ENCODE peak calls at places on chromosomes 3 and 15, in eight cellular contexts. One of them, this sample, is unnamed.

GRCh38 chr3:60114191-60114590 is 1064.4 kb upstream of the CFAP20DC start:
- DNase-seq in neural crest cell: no peak
- DNase-seq in stimulated activated CD8-positive, alpha-beta memory T cell treated with anti-CD3 and anti-CD28 coated beads, Interleukin-4, amount 100 ng/mL, for 4 hours: no peak
- DNase-seq in HTR-8/SVneo: no peak
- DNase-seq in G401: no peak
- DNase-seq in erythroblast: no peak
- DNase-seq in activated gamma-delta T cell treated with Interleukin-2 at 50 U/mL for 16 hours: no peak
- DNase-seq in effector memory CD4-positive, alpha-beta T cell: no peak
- DNase-seq in this sample: no peak

GRCh38 chr3:108159128-108159527 is 63.1 kb downstream of the IFT57 start:
- DNase-seq in HTR-8/SVneo: no peak
- DNase-seq in activated gamma-delta T cell treated with Interleukin-2 at 50 U/mL for 16 hours: no peak
- DNase-seq in G401: no peak
- DNase-seq in effector memory CD4-positive, alpha-beta T cell: no peak
- DNase-seq in neural crest cell: no peak
- DNase-seq in erythroblast: no peak
- DNase-seq in stimulated activated CD8-positive, alpha-beta memory T cell treated with anti-CD3 and anti-CD28 coated beads, Interleukin-4, amount 100 ng/mL, for 4 hours: no peak
- DNase-seq in this sample: no peak

GRCh38 chr3:159882784-159883779 is 105.6 kb upstream of the IL12A start:
- DNase-seq in effector memory CD4-positive, alpha-beta T cell: no peak
- DNase-seq in HTR-8/SVneo: peak
- DNase-seq in activated gamma-delta T cell treated with Interleukin-2 at 50 U/mL for 16 hours: no peak
- DNase-seq in stimulated activated CD8-positive, alpha-beta memory T cell treated with anti-CD3 and anti-CD28 coated beads, Interleukin-4, amount 100 ng/mL, for 4 hours: no peak
- DNase-seq in erythroblast: no peak
- DNase-seq in G401: peak
- DNase-seq in neural crest cell: no peak
- DNase-seq in this sample: no peak

GRCh38 chr15:88161636-88162035 is 94.9 kb downstream of the NTRK3 start:
- DNase-seq in G401: no peak
- DNase-seq in neural crest cell: no peak
- DNase-seq in HTR-8/SVneo: no peak
- DNase-seq in activated gamma-delta T cell treated with Interleukin-2 at 50 U/mL for 16 hours: no peak
- DNase-seq in stimulated activated CD8-positive, alpha-beta memory T cell treated with anti-CD3 and anti-CD28 coated beads, Interleukin-4, amount 100 ng/mL, for 4 hours: no peak
- DNase-seq in erythroblast: no peak
- DNase-seq in effector memory CD4-positive, alpha-beta T cell: no peak
- DNase-seq in this sample: no peak

GRCh38 chr15:72521682-72522081 is 47.6 kb downstream of the ARIH1 start:
- DNase-seq in stimulated activated CD8-positive, alpha-beta memory T cell treated with anti-CD3 and anti-CD28 coated beads, Interleukin-4, amount 100 ng/mL, for 4 hours: no peak
- DNase-seq in G401: no peak
- DNase-seq in erythroblast: peak
- DNase-seq in HTR-8/SVneo: no peak
- DNase-seq in effector memory CD4-positive, alpha-beta T cell: no peak
- DNase-seq in neural crest cell: no peak
- DNase-seq in activated gamma-delta T cell treated with Interleukin-2 at 50 U/mL for 16 hours: no peak
- DNase-seq in this sample: no peak

GRCh38 chr15:40828447-40829036 is at the start of gene PPP1R14D:
- DNase-seq in G401: no peak
- DNase-seq in effector memory CD4-positive, alpha-beta T cell: no peak
- DNase-seq in stimulated activated CD8-positive, alpha-beta memory T cell treated with anti-CD3 and anti-CD28 coated beads, Interleukin-4, amount 100 ng/mL, for 4 hours: no peak
- DNase-seq in HTR-8/SVneo: no peak
- DNase-seq in erythroblast: no peak
- DNase-seq in activated gamma-delta T cell treated with Interleukin-2 at 50 U/mL for 16 hours: no peak
- DNase-seq in neural crest cell: no peak
- DNase-seq in this sample: no peak

GRCh38 chr3:77259701-77260100 is 219.8 kb downstream of the ROBO2 start:
- DNase-seq in G401: no peak
- DNase-seq in effector memory CD4-positive, alpha-beta T cell: no peak
- DNase-seq in activated gamma-delta T cell treated with Interleukin-2 at 50 U/mL for 16 hours: no peak
- DNase-seq in HTR-8/SVneo: no peak
- DNase-seq in stimulated activated CD8-positive, alpha-beta memory T cell treated with anti-CD3 and anti-CD28 coated beads, Interleukin-4, amount 100 ng/mL, for 4 hours: no peak
- DNase-seq in erythroblast: no peak
- DNase-seq in neural crest cell: no peak
- DNase-seq in this sample: no peak

GRCh38 chr3:130395916-130396315 is 50.4 kb downstream of the COL6A5 start:
- DNase-seq in erythroblast: no peak
- DNase-seq in G401: no peak
- DNase-seq in effector memory CD4-positive, alpha-beta T cell: no peak
- DNase-seq in HTR-8/SVneo: no peak
- DNase-seq in activated gamma-delta T cell treated with Interleukin-2 at 50 U/mL for 16 hours: no peak
- DNase-seq in stimulated activated CD8-positive, alpha-beta memory T cell treated with anti-CD3 and anti-CD28 coated beads, Interleukin-4, amount 100 ng/mL, for 4 hours: no peak
- DNase-seq in neural crest cell: no peak
- DNase-seq in this sample: no peak

GRCh38 chr3:193452338-193452737 is 73.8 kb upstream of the ATP13A5 start:
- DNase-seq in activated gamma-delta T cell treated with Interleukin-2 at 50 U/mL for 16 hours: no peak
- DNase-seq in HTR-8/SVneo: peak
- DNase-seq in erythroblast: no peak
- DNase-seq in neural crest cell: no peak
- DNase-seq in stimulated activated CD8-positive, alpha-beta memory T cell treated with anti-CD3 and anti-CD28 coated beads, Interleukin-4, amount 100 ng/mL, for 4 hours: no peak
- DNase-seq in effector memory CD4-positive, alpha-beta T cell: no peak
- DNase-seq in G401: no peak
- DNase-seq in this sample: no peak

GRCh38 chr3:105835606-105836005 is 33.2 kb downstream of the CBLB start:
- DNase-seq in effector memory CD4-positive, alpha-beta T cell: no peak
- DNase-seq in erythroblast: no peak
- DNase-seq in activated gamma-delta T cell treated with Interleukin-2 at 50 U/mL for 16 hours: no peak
- DNase-seq in stimulated activated CD8-positive, alpha-beta memory T cell treated with anti-CD3 and anti-CD28 coated beads, Interleukin-4, amount 100 ng/mL, for 4 hours: no peak
- DNase-seq in neural crest cell: no peak
- DNase-seq in G401: peak
- DNase-seq in HTR-8/SVneo: peak
- DNase-seq in this sample: no peak

GRCh38 chr3:3333571-3333970 is 154.1 kb upstream of the CRBN start:
- DNase-seq in HTR-8/SVneo: no peak
- DNase-seq in effector memory CD4-positive, alpha-beta T cell: no peak
- DNase-seq in activated gamma-delta T cell treated with Interleukin-2 at 50 U/mL for 16 hours: no peak
- DNase-seq in stimulated activated CD8-positive, alpha-beta memory T cell treated with anti-CD3 and anti-CD28 coated beads, Interleukin-4, amount 100 ng/mL, for 4 hours: no peak
- DNase-seq in G401: no peak
- DNase-seq in erythroblast: no peak
- DNase-seq in neural crest cell: no peak
- DNase-seq in this sample: no peak

GRCh38 chr3:143901105-143901504 is 52.8 kb upstream of the SLC9A9 start:
- DNase-seq in effector memory CD4-positive, alpha-beta T cell: no peak
- DNase-seq in stimulated activated CD8-positive, alpha-beta memory T cell treated with anti-CD3 and anti-CD28 coated beads, Interleukin-4, amount 100 ng/mL, for 4 hours: no peak
- DNase-seq in erythroblast: no peak
- DNase-seq in activated gamma-delta T cell treated with Interleukin-2 at 50 U/mL for 16 hours: no peak
- DNase-seq in neural crest cell: no peak
- DNase-seq in G401: no peak
- DNase-seq in HTR-8/SVneo: no peak
- DNase-seq in this sample: no peak

GRCh38 chr15:52559022-52559421 is 9.8 kb downstream of the ARPP19 start:
- DNase-seq in activated gamma-delta T cell treated with Interleukin-2 at 50 U/mL for 16 hours: no peak
- DNase-seq in effector memory CD4-positive, alpha-beta T cell: no peak
- DNase-seq in neural crest cell: no peak
- DNase-seq in G401: no peak
- DNase-seq in HTR-8/SVneo: no peak
- DNase-seq in stimulated activated CD8-positive, alpha-beta memory T cell treated with anti-CD3 and anti-CD28 coated beads, Interleukin-4, amount 100 ng/mL, for 4 hours: no peak
- DNase-seq in erythroblast: peak
- DNase-seq in this sample: peak

GRCh38 chr3:156317457-156317856 is 197.1 kb downstream of the KCNAB1 start:
- DNase-seq in effector memory CD4-positive, alpha-beta T cell: no peak
- DNase-seq in erythroblast: no peak
- DNase-seq in stimulated activated CD8-positive, alpha-beta memory T cell treated with anti-CD3 and anti-CD28 coated beads, Interleukin-4, amount 100 ng/mL, for 4 hours: no peak
- DNase-seq in neural crest cell: no peak
- DNase-seq in HTR-8/SVneo: peak
- DNase-seq in activated gamma-delta T cell treated with Interleukin-2 at 50 U/mL for 16 hours: no peak
- DNase-seq in G401: no peak
- DNase-seq in this sample: no peak

GRCh38 chr3:157353657-157354056 is 83.0 kb upstream of the PTX3 start:
- DNase-seq in effector memory CD4-positive, alpha-beta T cell: no peak
- DNase-seq in neural crest cell: no peak
- DNase-seq in G401: no peak
- DNase-seq in HTR-8/SVneo: no peak
- DNase-seq in stimulated activated CD8-positive, alpha-beta memory T cell treated with anti-CD3 and anti-CD28 coated beads, Interleukin-4, amount 100 ng/mL, for 4 hours: no peak
- DNase-seq in activated gamma-delta T cell treated with Interleukin-2 at 50 U/mL for 16 hours: no peak
- DNase-seq in erythroblast: no peak
- DNase-seq in this sample: no peak

GRCh38 chr15:72688697-72689096 is 2.7 kb downstream of the BBS4 start:
- DNase-seq in effector memory CD4-positive, alpha-beta T cell: no peak
- DNase-seq in neural crest cell: no peak
- DNase-seq in stimulated activated CD8-positive, alpha-beta memory T cell treated with anti-CD3 and anti-CD28 coated beads, Interleukin-4, amount 100 ng/mL, for 4 hours: no peak
- DNase-seq in HTR-8/SVneo: no peak
- DNase-seq in erythroblast: no peak
- DNase-seq in G401: no peak
- DNase-seq in activated gamma-delta T cell treated with Interleukin-2 at 50 U/mL for 16 hours: no peak
- DNase-seq in this sample: no peak

GRCh38 chr3:50567386-50568182 is at the start of gene C3orf18:
- DNase-seq in activated gamma-delta T cell treated with Interleukin-2 at 50 U/mL for 16 hours: peak
- DNase-seq in neural crest cell: peak
- DNase-seq in effector memory CD4-positive, alpha-beta T cell: peak
- DNase-seq in erythroblast: peak
- DNase-seq in HTR-8/SVneo: peak
- DNase-seq in G401: peak
- DNase-seq in stimulated activated CD8-positive, alpha-beta memory T cell treated with anti-CD3 and anti-CD28 coated beads, Interleukin-4, amount 100 ng/mL, for 4 hours: peak
- DNase-seq in this sample: peak

GRCh38 chr15:98025237-98025636 is 64.7 kb downstream of the ARRDC4 start:
- DNase-seq in activated gamma-delta T cell treated with Interleukin-2 at 50 U/mL for 16 hours: no peak
- DNase-seq in stimulated activated CD8-positive, alpha-beta memory T cell treated with anti-CD3 and anti-CD28 coated beads, Interleukin-4, amount 100 ng/mL, for 4 hours: no peak
- DNase-seq in neural crest cell: no peak
- DNase-seq in HTR-8/SVneo: peak
- DNase-seq in erythroblast: no peak
- DNase-seq in effector memory CD4-positive, alpha-beta T cell: no peak
- DNase-seq in G401: no peak
- DNase-seq in this sample: no peak

GRCh38 chr3:126908752-126909275 is 74.1 kb upstream of the PLXNA1 start:
- DNase-seq in erythroblast: peak
- DNase-seq in neural crest cell: no peak
- DNase-seq in HTR-8/SVneo: no peak
- DNase-seq in activated gamma-delta T cell treated with Interleukin-2 at 50 U/mL for 16 hours: no peak
- DNase-seq in G401: no peak
- DNase-seq in stimulated activated CD8-positive, alpha-beta memory T cell treated with anti-CD3 and anti-CD28 coated beads, Interleukin-4, amount 100 ng/mL, for 4 hours: no peak
- DNase-seq in effector memory CD4-positive, alpha-beta T cell: no peak
- DNase-seq in this sample: no peak

GRCh38 chr3:128226794-128227399 is 73.6 kb downstream of the EEFSEC start:
- DNase-seq in stimulated activated CD8-positive, alpha-beta memory T cell treated with anti-CD3 and anti-CD28 coated beads, Interleukin-4, amount 100 ng/mL, for 4 hours: no peak
- DNase-seq in activated gamma-delta T cell treated with Interleukin-2 at 50 U/mL for 16 hours: peak
- DNase-seq in effector memory CD4-positive, alpha-beta T cell: no peak
- DNase-seq in neural crest cell: peak
- DNase-seq in HTR-8/SVneo: peak
- DNase-seq in G401: peak
- DNase-seq in erythroblast: peak
- DNase-seq in this sample: peak

GRCh38 chr3:65714138-65714537 is 324.6 kb downstream of the MAGI1 start:
- DNase-seq in G401: no peak
- DNase-seq in stimulated activated CD8-positive, alpha-beta memory T cell treated with anti-CD3 and anti-CD28 coated beads, Interleukin-4, amount 100 ng/mL, for 4 hours: no peak
- DNase-seq in neural crest cell: no peak
- DNase-seq in activated gamma-delta T cell treated with Interleukin-2 at 50 U/mL for 16 hours: no peak
- DNase-seq in erythroblast: no peak
- DNase-seq in HTR-8/SVneo: no peak
- DNase-seq in effector memory CD4-positive, alpha-beta T cell: no peak
- DNase-seq in this sample: no peak

GRCh38 chr15:67413770-67414429 is 107.0 kb upstream of the C15orf61 start:
- DNase-seq in activated gamma-delta T cell treated with Interleukin-2 at 50 U/mL for 16 hours: no peak
- DNase-seq in neural crest cell: no peak
- DNase-seq in stimulated activated CD8-positive, alpha-beta memory T cell treated with anti-CD3 and anti-CD28 coated beads, Interleukin-4, amount 100 ng/mL, for 4 hours: no peak
- DNase-seq in HTR-8/SVneo: peak
- DNase-seq in G401: no peak
- DNase-seq in erythroblast: no peak
- DNase-seq in effector memory CD4-positive, alpha-beta T cell: no peak
- DNase-seq in this sample: no peak